ENCODE peak calls at places on chromosomes 2 and 18, in nine cellular contexts. Q is Peyer's patch; O is omental fat pad; J is fibroblast of mammary gland; Y is activated naive CD8-positive, alpha-beta T cell treated with anti-CD3 and anti-CD28 coated beads for 36 hours; Z is choroid plexus epithelial cell; V is substantia nigra; C is progenitor cell of endocrine pancreas; M is CD8-positive, alpha-beta T cell. N is an unnamed sample.

GRCh38 chr2:135904590-135904989 is 28.3 kb upstream of the MCM6 start:
- DNase-seq in O (no peak), Q (no peak), V (no peak), J (peak), M (no peak), Y (no peak), Z (peak), C (no peak), N (no peak)

GRCh38 chr2:29977284-29977683 is 55.9 kb upstream of the ALK start:
- DNase-seq in C (no peak), Q (no peak), O (no peak), J (no peak), Z (no peak), M (no peak), Y (no peak), V (no peak), N (no peak)

GRCh38 chr2:111702119-111702808 is 181.7 kb downstream of the ANAPC1 start:
- DNase-seq in J (peak), Z (peak), Q (peak), O (no peak), M (peak), C (peak), V (peak), Y (peak), N (no peak)

GRCh38 chr2:67130526-67131309 is 266.4 kb upstream of the ETAA1 start:
- DNase-seq in Z (peak), V (no peak), Y (no peak), M (no peak), J (peak), Q (no peak), C (no peak), O (no peak), N (no peak)

GRCh38 chr18:59323931-59324622 is 5.6 kb upstream of the CPLX4 start:
- DNase-seq in M (no peak), Y (no peak), C (no peak), V (no peak), Z (no peak), J (peak), O (no peak), Q (no peak), N (no peak)

GRCh38 chr18:66729459-66730239 is 125.8 kb upstream of the CDH19 start:
- DNase-seq in M (no peak), Y (no peak), V (no peak), O (no peak), Q (no peak), J (no peak), Z (no peak), C (no peak), N (no peak)

GRCh38 chr2:197200657-197201056 is 109.9 kb downstream of the ANKRD44 start:
- DNase-seq in C (no peak), M (no peak), Q (no peak), Y (no peak), J (no peak), O (no peak), V (no peak), Z (no peak), N (no peak)

GRCh38 chr2:61193670-61194561 is 31.9 kb downstream of the C2orf74 start:
- DNase-seq in V (no peak), Y (no peak), C (no peak), O (no peak), Q (no peak), M (no peak), Z (peak), J (peak), N (no peak)

GRCh38 chr2:46171441-46171953 is 125.7 kb upstream of the EPAS1 start:
- DNase-seq in J (peak), O (no peak), C (no peak), Y (no peak), Z (peak), Q (no peak), V (no peak), M (no peak), N (no peak)

GRCh38 chr2:29448238-29448637 is 333.0 kb downstream of the CLIP4 start:
- DNase-seq in V (no peak), J (no peak), O (no peak), M (no peak), C (no peak), Y (no peak), Q (no peak), Z (no peak), N (no peak)

GRCh38 chr2:150977296-150977695 is 284.4 kb downstream of the RBM43 start:
- DNase-seq in V (no peak), J (no peak), Q (no peak), M (no peak), Z (no peak), C (no peak), Y (no peak), O (no peak), N (no peak)

GRCh38 chr18:5424903-5425302 is 118.9 kb downstream of the EPB41L3 start:
- DNase-seq in V (no peak), Q (no peak), Y (no peak), Z (peak), O (no peak), J (peak), M (no peak), C (no peak), N (no peak)

GRCh38 chr2:32061973-32062861 is 1.1 kb upstream of the SPAST start:
- DNase-seq in C (no peak), Y (no peak), V (no peak), M (no peak), J (peak), Z (peak), Q (peak), O (no peak), N (peak)

GRCh38 chr18:8893221-8893620 is 187.9 kb downstream of the MTCL1 start:
- DNase-seq in Z (no peak), M (no peak), C (no peak), V (no peak), Y (no peak), O (no peak), Q (no peak), J (no peak), N (no peak)

GRCh38 chr18:70172225-70172624 is 33.3 kb downstream of the RTTN start:
- DNase-seq in V (no peak), Y (no peak), Z (peak), O (no peak), J (peak), M (no peak), C (no peak), Q (no peak), N (no peak)

GRCh38 chr18:56770873-56771272 is 119.7 kb downstream of the WDR7 start:
- DNase-seq in Z (peak), M (no peak), Q (no peak), V (no peak), Y (no peak), C (no peak), O (no peak), J (peak), N (no peak)

GRCh38 chr18:28690100-28690499 is 513.2 kb upstream of the CDH2 start:
- DNase-seq in Z (no peak), V (no peak), O (no peak), Y (no peak), C (no peak), Q (no peak), J (no peak), M (no peak), N (no peak)

GRCh38 chr18:22667616-22668422 is 250.1 kb upstream of the CTAGE1 start:
- DNase-seq in J (peak), C (no peak), Q (no peak), Y (no peak), Z (peak), M (no peak), O (no peak), V (no peak), N (no peak)

GRCh38 chr2:217055624-217056023 is 195.8 kb upstream of the TNP1 start:
- DNase-seq in Y (no peak), M (no peak), J (no peak), O (no peak), Q (no peak), V (no peak), C (no peak), Z (no peak), N (no peak)

GRCh38 chr2:196123679-196124373 is 47.6 kb downstream of the STK17B start:
- DNase-seq in Z (peak), M (no peak), Y (no peak), V (no peak), Q (no peak), C (no peak), J (peak), O (no peak), N (no peak)

GRCh38 chr18:70019136-70019535 is 71.5 kb upstream of the CD226 start:
- DNase-seq in Q (no peak), M (no peak), Y (no peak), Z (no peak), C (no peak), O (no peak), V (no peak), J (no peak), N (no peak)

GRCh38 chr2:120059483-120059882 is 46.6 kb downstream of the EPB41L5 start:
- DNase-seq in O (no peak), Z (no peak), C (no peak), V (no peak), Q (no peak), J (no peak), Y (no peak), M (no peak), N (no peak)

GRCh38 chr2:224764565-224765236 is 48.5 kb upstream of the CCDC195 start:
- DNase-seq in M (no peak), Z (no peak), O (no peak), V (no peak), J (no peak), Y (no peak), C (no peak), Q (no peak), N (no peak)

GRCh38 chr18:11807233-11807632 is 44.0 kb upstream of the CHMP1B start:
- DNase-seq in J (peak), V (no peak), C (no peak), Y (no peak), O (no peak), Q (no peak), M (no peak), Z (peak), N (no peak)

N was measured in prostate gland.